ENCODE peak calls at places on chromosomes 12 and 14, in seven cellular contexts. One of them, this sample, is unnamed.

GRCh38 chr12:101671157-101671791 is 26.2 kb upstream of the CHPT1 start:
- DNase-seq in body of pancreas: no peak
- DNase-seq in fibroblast of mammary gland: no peak
- DNase-seq in endothelial cell: no peak
- DNase-seq in BE2C: no peak
- DNase-seq in Caco-2: no peak
- DNase-seq in neural crest cell: no peak
- DNase-seq in this sample: no peak

GRCh38 chr14:46496409-46496808 is 155.2 kb downstream of the RPL10L start:
- DNase-seq in body of pancreas: no peak
- DNase-seq in fibroblast of mammary gland: no peak
- DNase-seq in endothelial cell: no peak
- DNase-seq in BE2C: no peak
- DNase-seq in Caco-2: no peak
- DNase-seq in neural crest cell: no peak
- DNase-seq in this sample: no peak

GRCh38 chr12:25552681-25553080 is 402 bp downstream of the LMNTD1 start:
- DNase-seq in body of pancreas: no peak
- DNase-seq in fibroblast of mammary gland: peak; percentile 23
- DNase-seq in endothelial cell: no peak
- DNase-seq in BE2C: no peak
- DNase-seq in Caco-2: no peak
- DNase-seq in neural crest cell: no peak
- DNase-seq in this sample: no peak

GRCh38 chr12:5733136-5733755 is 211.8 kb downstream of the ANO2 start:
- DNase-seq in body of pancreas: peak; percentile 18
- DNase-seq in fibroblast of mammary gland: no peak
- DNase-seq in endothelial cell: no peak
- DNase-seq in BE2C: no peak
- DNase-seq in Caco-2: no peak
- DNase-seq in neural crest cell: no peak
- DNase-seq in this sample: peak; percentile 33

GRCh38 chr12:55256831-55257230 is 12.4 kb downstream of the OR6C74 start:
- DNase-seq in body of pancreas: no peak
- DNase-seq in fibroblast of mammary gland: no peak
- DNase-seq in endothelial cell: no peak
- DNase-seq in BE2C: no peak
- DNase-seq in Caco-2: no peak
- DNase-seq in neural crest cell: no peak
- DNase-seq in this sample: no peak

GRCh38 chr14:58430156-58430555 is 2.6 kb downstream of the KIAA0586 start:
- DNase-seq in body of pancreas: no peak
- DNase-seq in fibroblast of mammary gland: peak; percentile 70
- DNase-seq in endothelial cell: no peak
- DNase-seq in BE2C: no peak
- DNase-seq in Caco-2: no peak
- DNase-seq in neural crest cell: no peak
- DNase-seq in this sample: peak; percentile 38

GRCh38 chr14:97994020-97994531 is 1196.9 kb downstream of the VRK1 start:
- DNase-seq in body of pancreas: no peak
- DNase-seq in fibroblast of mammary gland: no peak
- DNase-seq in endothelial cell: no peak
- DNase-seq in BE2C: no peak
- DNase-seq in Caco-2: no peak
- DNase-seq in neural crest cell: no peak
- DNase-seq in this sample: no peak

GRCh38 chr12:80939231-80939950 is 1.7 kb upstream of the LIN7A start:
- DNase-seq in body of pancreas: no peak
- DNase-seq in fibroblast of mammary gland: peak; percentile 22
- DNase-seq in endothelial cell: no peak
- DNase-seq in BE2C: no peak
- DNase-seq in Caco-2: no peak
- DNase-seq in neural crest cell: no peak
- DNase-seq in this sample: no peak

GRCh38 chr12:2583642-2584041 is 211.1 kb upstream of the FKBP4 start:
- DNase-seq in body of pancreas: no peak
- DNase-seq in fibroblast of mammary gland: no peak
- DNase-seq in endothelial cell: no peak
- DNase-seq in BE2C: no peak
- DNase-seq in Caco-2: no peak
- DNase-seq in neural crest cell: no peak
- DNase-seq in this sample: no peak

GRCh38 chr12:104985206-104985605 is 910 bp upstream of the NOPCHAP1 start:
- DNase-seq in body of pancreas: no peak
- DNase-seq in fibroblast of mammary gland: no peak
- DNase-seq in endothelial cell: no peak
- DNase-seq in BE2C: no peak
- DNase-seq in Caco-2: peak; percentile 5
- DNase-seq in neural crest cell: no peak
- DNase-seq in this sample: no peak

GRCh38 chr12:45232771-45233372 is 17.0 kb downstream of the ANO6 start:
- DNase-seq in body of pancreas: peak; percentile 26
- DNase-seq in fibroblast of mammary gland: peak; percentile 98
- DNase-seq in endothelial cell: no peak
- DNase-seq in BE2C: peak; percentile 66
- DNase-seq in Caco-2: no peak
- DNase-seq in neural crest cell: no peak
- DNase-seq in this sample: peak; percentile 97

GRCh38 chr12:129704232-129704830 is 199.5 kb downstream of the TMEM132D start:
- DNase-seq in body of pancreas: no peak
- DNase-seq in fibroblast of mammary gland: no peak
- DNase-seq in endothelial cell: no peak
- DNase-seq in BE2C: no peak
- DNase-seq in Caco-2: no peak
- DNase-seq in neural crest cell: no peak
- DNase-seq in this sample: no peak

GRCh38 chr12:69553626-69554248 is 31.5 kb upstream of the CCT2 start:
- DNase-seq in body of pancreas: no peak
- DNase-seq in fibroblast of mammary gland: peak; percentile 72
- DNase-seq in endothelial cell: no peak
- DNase-seq in BE2C: peak; percentile 34
- DNase-seq in Caco-2: no peak
- DNase-seq in neural crest cell: no peak
- DNase-seq in this sample: peak; percentile 80

GRCh38 chr14:102817942-102818940 is 41.0 kb downstream of the TRAF3 start:
- DNase-seq in body of pancreas: no peak
- DNase-seq in fibroblast of mammary gland: peak; percentile 63
- DNase-seq in endothelial cell: no peak
- DNase-seq in BE2C: no peak
- DNase-seq in Caco-2: no peak
- DNase-seq in neural crest cell: no peak
- DNase-seq in this sample: no peak

GRCh38 chr14:68547305-68548193 is 245.3 kb downstream of the ZFP36L1 start:
- DNase-seq in body of pancreas: no peak
- DNase-seq in fibroblast of mammary gland: peak; percentile 99
- DNase-seq in endothelial cell: no peak
- DNase-seq in BE2C: no peak
- DNase-seq in Caco-2: no peak
- DNase-seq in neural crest cell: no peak
- DNase-seq in this sample: peak; percentile 99

GRCh38 chr14:68495638-68496114 is 297.2 kb downstream of the ZFP36L1 start:
- DNase-seq in body of pancreas: no peak
- DNase-seq in fibroblast of mammary gland: no peak
- DNase-seq in endothelial cell: no peak
- DNase-seq in BE2C: no peak
- DNase-seq in Caco-2: no peak
- DNase-seq in neural crest cell: no peak
- DNase-seq in this sample: no peak

GRCh38 chr14:24416932-24417619 is 12.4 kb downstream of the CBLN3 start:
- DNase-seq in body of pancreas: no peak
- DNase-seq in fibroblast of mammary gland: no peak
- DNase-seq in endothelial cell: no peak
- DNase-seq in BE2C: no peak
- DNase-seq in Caco-2: no peak
- DNase-seq in neural crest cell: no peak
- DNase-seq in this sample: no peak

GRCh38 chr12:102948941-102949352 is 8.5 kb upstream of the ASCL1 start:
- DNase-seq in body of pancreas: peak; percentile 55
- DNase-seq in fibroblast of mammary gland: peak; percentile 40
- DNase-seq in endothelial cell: peak; percentile 79
- DNase-seq in BE2C: peak; percentile 78
- DNase-seq in Caco-2: peak; percentile 60
- DNase-seq in neural crest cell: peak; percentile 84
- DNase-seq in this sample: peak; percentile 42

DNA sequence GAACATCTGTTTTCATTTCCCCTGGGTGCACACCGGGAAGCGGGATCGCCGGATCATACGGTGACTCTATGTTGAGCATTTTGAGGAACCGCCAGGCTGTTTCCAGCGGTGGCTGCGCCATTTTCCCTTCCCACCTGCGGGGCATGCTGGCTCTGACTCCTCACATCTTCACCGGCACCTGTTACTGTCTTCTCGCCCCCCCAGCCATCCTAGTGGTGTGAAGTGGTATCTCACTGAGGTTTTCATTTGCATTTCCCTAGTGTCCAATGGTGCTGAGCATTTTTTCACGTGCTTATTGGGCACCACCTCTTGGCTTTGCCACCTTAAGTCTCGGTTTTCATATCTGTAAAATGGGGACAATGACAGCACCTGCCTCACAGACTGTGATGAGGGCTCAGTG is 44.1 kb upstream of the EML1 start:
- DNase-seq in body of pancreas: no peak
- DNase-seq in fibroblast of mammary gland: no peak
- DNase-seq in endothelial cell: no peak
- DNase-seq in BE2C: peak; percentile 15
- DNase-seq in Caco-2: peak; percentile 38
- DNase-seq in neural crest cell: no peak
- DNase-seq in this sample: no peak
- TF ChIP-seq CTCF in body of pancreas: no peak
- TF ChIP-seq CTCF in fibroblast of mammary gland: peak; percentile 23
- TF ChIP-seq CTCF in endothelial cell: peak; percentile 32
- TF ChIP-seq CTCF in BE2C: no peak
- TF ChIP-seq CTCF in Caco-2: peak; percentile 20
- TF ChIP-seq CTCF in neural crest cell: peak; percentile 47
- TF ChIP-seq CTCF in this sample: peak; percentile 21

DNA sequence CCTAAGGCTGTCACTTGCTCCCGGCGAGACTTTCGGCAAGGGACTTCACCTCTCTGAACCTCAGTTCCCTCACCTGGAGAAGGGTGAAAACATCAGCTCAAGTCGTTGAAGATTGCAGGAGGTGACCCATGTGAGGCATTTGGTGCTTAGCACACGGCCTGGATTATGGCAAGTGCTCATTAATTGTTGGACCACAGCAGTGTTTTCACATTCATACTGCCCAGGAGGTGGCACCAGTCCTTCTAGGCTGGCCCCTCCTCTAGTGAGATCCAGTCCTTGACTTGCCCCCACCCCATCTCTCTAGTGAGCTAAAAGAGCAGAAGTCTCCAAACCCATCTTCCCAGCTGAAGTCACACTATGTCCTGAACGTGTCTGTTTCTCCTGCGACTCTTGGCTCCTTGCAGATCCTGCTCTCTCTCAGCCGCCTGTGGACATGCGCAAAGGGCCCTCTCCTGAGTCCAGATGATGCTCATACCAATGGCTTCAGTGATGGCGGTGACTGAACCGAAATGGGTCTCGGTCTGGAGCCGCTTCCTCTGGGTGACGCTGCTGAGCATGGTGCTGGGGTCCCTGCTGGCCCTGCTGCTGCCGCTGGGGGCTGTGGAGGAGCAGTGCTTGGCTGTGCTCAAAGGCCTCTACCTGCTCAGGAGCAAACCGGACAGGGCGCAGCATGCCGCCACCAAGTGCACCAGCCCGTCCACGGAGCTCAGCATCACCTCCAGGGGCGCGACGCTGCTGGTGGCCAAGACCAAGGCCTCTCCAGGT is 1.6 kb downstream of the FICD start:
- DNase-seq in body of pancreas: no peak
- DNase-seq in fibroblast of mammary gland: peak; percentile 21
- DNase-seq in endothelial cell: no peak
- DNase-seq in BE2C: no peak
- DNase-seq in Caco-2: no peak
- DNase-seq in neural crest cell: no peak
- DNase-seq in this sample: peak; percentile 26
- TF ChIP-seq CTCF in body of pancreas: no peak
- TF ChIP-seq CTCF in fibroblast of mammary gland: no peak
- TF ChIP-seq CTCF in endothelial cell: no peak
- TF ChIP-seq CTCF in BE2C: peak; percentile 12
- TF ChIP-seq CTCF in Caco-2: no peak
- TF ChIP-seq CTCF in neural crest cell: no peak
- TF ChIP-seq CTCF in this sample: no peak

GRCh38 chr12:112170971-112171596 is 45.7 kb downstream of the TRAFD1 start:
- DNase-seq in body of pancreas: no peak
- DNase-seq in fibroblast of mammary gland: no peak
- DNase-seq in endothelial cell: no peak
- DNase-seq in BE2C: no peak
- DNase-seq in Caco-2: no peak
- DNase-seq in neural crest cell: no peak
- DNase-seq in this sample: no peak
- TF ChIP-seq CTCF in body of pancreas: no peak
- TF ChIP-seq CTCF in fibroblast of mammary gland: no peak
- TF ChIP-seq CTCF in endothelial cell: no peak
- TF ChIP-seq CTCF in BE2C: no peak
- TF ChIP-seq CTCF in Caco-2: no peak
- TF ChIP-seq CTCF in neural crest cell: no peak
- TF ChIP-seq CTCF in this sample: no peak

DNA sequence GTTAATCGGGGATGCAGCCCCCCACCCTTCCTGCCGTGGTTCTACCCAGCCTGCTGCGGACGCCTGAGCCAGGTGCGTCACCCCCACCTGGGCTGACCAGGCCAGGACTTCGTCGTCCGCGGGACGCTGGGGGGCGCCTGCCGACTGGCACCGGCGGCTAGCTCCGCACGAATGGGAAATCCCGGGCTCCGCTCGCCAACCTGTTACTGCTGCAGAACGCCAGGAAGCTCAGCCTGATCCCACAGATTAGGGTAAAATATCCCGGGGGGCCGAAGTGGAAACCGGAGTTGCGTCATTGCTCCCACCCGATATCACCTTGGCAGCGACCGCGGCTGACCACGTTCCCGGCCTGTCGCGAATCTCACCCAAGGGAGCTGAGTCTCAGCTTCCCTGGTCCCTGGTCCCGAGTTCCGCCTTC is 528 bp upstream of the VDR start:
- DNase-seq in body of pancreas: peak; percentile 82
- DNase-seq in fibroblast of mammary gland: no peak
- DNase-seq in endothelial cell: peak; percentile 36
- DNase-seq in BE2C: no peak
- DNase-seq in Caco-2: peak; percentile 95
- DNase-seq in neural crest cell: no peak
- DNase-seq in this sample: no peak
- TF ChIP-seq CTCF in body of pancreas: peak; percentile 25
- TF ChIP-seq CTCF in fibroblast of mammary gland: no peak
- TF ChIP-seq CTCF in endothelial cell: no peak
- TF ChIP-seq CTCF in BE2C: no peak
- TF ChIP-seq CTCF in Caco-2: peak; percentile 96
- TF ChIP-seq CTCF in neural crest cell: peak; percentile 48
- TF ChIP-seq CTCF in this sample: peak; percentile 46